ENCODE peak calls at places on chromosome 20, in eight cellular contexts. V, T, R, F, B, C, U and H are unnamed samples.

GRCh38 chr20:9294081-9294480 is 220.3 kb upstream of the LAMP5 start:
- DNase-seq in V (no peak), T (no peak), R (no peak), F (peak), B (no peak), C (no peak), U (peak), H (no peak)

GRCh38 chr20:15060265-15061060 is 723.1 kb upstream of the FLRT3 start:
- DNase-seq in V (no peak), T (no peak), R (no peak), F (no peak), B (no peak), C (no peak), U (no peak), H (no peak)

GRCh38 chr20:61449057-61449456 is 197.0 kb downstream of the CDH4 start:
- DNase-seq in V (no peak), T (no peak), R (no peak), F (no peak), B (no peak), C (no peak), U (no peak), H (no peak)

GRCh38 chr20:40892642-40893041 is 136.0 kb upstream of the TOP1 start:
- DNase-seq in V (no peak), T (no peak), R (no peak), F (no peak), B (no peak), C (no peak), U (no peak), H (no peak)

GRCh38 chr20:57385940-57386339 is 5.3 kb upstream of the RBM38 start:
- DNase-seq in V (no peak), T (no peak), R (no peak), F (no peak), B (no peak), C (no peak), U (no peak), H (no peak)

GRCh38 chr20:3755814-3756480 is 11.6 kb downstream of the ADISSP start:
- DNase-seq in V (no peak), T (no peak), R (no peak), F (no peak), B (no peak), C (no peak), U (no peak), H (no peak)

GRCh38 chr20:63522091-63522868 is 1.7 kb downstream of the PPDPF start:
- DNase-seq in V (no peak), T (no peak), R (no peak), F (no peak), B (no peak), C (no peak), U (no peak), H (peak)

GRCh38 chr20:62021794-62022419 is 43.8 kb downstream of the TAF4 start:
- DNase-seq in V (no peak), T (no peak), R (no peak), F (no peak), B (no peak), C (no peak), U (no peak), H (no peak)

GRCh38 chr20:56788041-56788670 is 159.1 kb downstream of the TFAP2C start:
- DNase-seq in V (no peak), T (no peak), R (no peak), F (peak), B (no peak), C (no peak), U (peak), H (no peak)

GRCh38 chr20:61718361-61718760 is 347.3 kb downstream of the TAF4 start:
- DNase-seq in V (no peak), T (no peak), R (no peak), F (no peak), B (no peak), C (no peak), U (no peak), H (no peak)

GRCh38 chr20:48102076-48102787 is 317.0 kb upstream of the SULF2 start:
- DNase-seq in V (no peak), T (no peak), R (no peak), F (no peak), B (no peak), C (no peak), U (no peak), H (peak)

GRCh38 chr20:32514760-32515159 is 70.4 kb downstream of the NOL4L start:
- DNase-seq in V (no peak), T (no peak), R (no peak), F (no peak), B (no peak), C (no peak), U (no peak), H (no peak)

GRCh38 chr20:48194026-48194425 is 408.7 kb upstream of the SULF2 start:
- DNase-seq in V (no peak), T (no peak), R (no peak), F (no peak), B (no peak), C (no peak), U (no peak), H (no peak)

GRCh38 chr20:59443558-59443957 is 143.1 kb downstream of the EDN3 start:
- DNase-seq in V (no peak), T (no peak), R (no peak), F (no peak), B (no peak), C (no peak), U (no peak), H (peak)

GRCh38 chr20:24684954-24685691 is 215.7 kb downstream of the SYNDIG1 start:
- DNase-seq in V (peak), T (no peak), R (no peak), F (no peak), B (no peak), C (no peak), U (no peak), H (peak)

GRCh38 chr20:4150095-4150492 is 134.7 kb upstream of the RNF24 start:
- DNase-seq in V (no peak), T (no peak), R (no peak), F (peak), B (no peak), C (peak), U (no peak), H (peak)

GRCh38 chr20:3613821-3614440 is 49.3 kb downstream of the GFRA4 start:
- DNase-seq in V (peak), T (no peak), R (no peak), F (peak), B (no peak), C (no peak), U (no peak), H (no peak)

GRCh38 chr20:24683676-24684075 is 214.2 kb downstream of the SYNDIG1 start:
- DNase-seq in V (no peak), T (no peak), R (no peak), F (no peak), B (no peak), C (no peak), U (no peak), H (peak)

GRCh38 chr20:58895099-58895795 is 42.7 kb downstream of the GNAS start:
- DNase-seq in V (no peak), T (no peak), R (no peak), F (peak), B (no peak), C (no peak), U (no peak), H (no peak)

GRCh38 chr20:50350510-50351249 is 159.5 kb upstream of the PTPN1 start:
- DNase-seq in V (no peak), T (peak), R (no peak), F (no peak), B (no peak), C (no peak), U (no peak), H (no peak)

GRCh38 chr20:51972031-51972430 is 169.7 kb upstream of the SALL4 start:
- DNase-seq in V (no peak), T (no peak), R (no peak), F (no peak), B (no peak), C (no peak), U (no peak), H (no peak)

GRCh38 chr20:63831696-63832686 is 927 bp upstream of the ZBTB46 start:
- DNase-seq in V (peak), T (no peak), R (peak), F (peak), B (no peak), C (peak), U (no peak), H (no peak)

GRCh38 chr20:14902432-14903089 is 565.1 kb upstream of the FLRT3 start:
- DNase-seq in V (no peak), T (peak), R (no peak), F (no peak), B (no peak), C (no peak), U (no peak), H (no peak)

GRCh38 chr20:38471987-38472512 is 593 bp upstream of the RALGAPB start:
- DNase-seq in V (no peak), T (no peak), R (no peak), F (no peak), B (no peak), C (peak), U (no peak), H (no peak)

GRCh38 chr20:32511358-32512046 is 73.6 kb downstream of the NOL4L start:
- DNase-seq in V (no peak), T (no peak), R (no peak), F (no peak), B (no peak), C (no peak), U (no peak), H (no peak)

GRCh38 chr20:37081717-37082289 is 14.0 kb downstream of the RBL1 start:
- DNase-seq in V (peak), T (no peak), R (no peak), F (peak), B (peak), C (no peak), U (no peak), H (peak)

GRCh38 chr20:32945710-32946221 is 58.5 kb downstream of the SUN5 start:
- DNase-seq in V (peak), T (no peak), R (no peak), F (peak), B (no peak), C (no peak), U (peak), H (no peak)

GRCh38 chr20:22918286-22918983 is 116.7 kb upstream of the SSTR4 start:
- DNase-seq in V (no peak), T (no peak), R (no peak), F (no peak), B (no peak), C (no peak), U (no peak), H (no peak)

GRCh38 chr20:57941572-57942381 is 232.0 kb upstream of the PMEPA1 start:
- DNase-seq in V (no peak), T (no peak), R (no peak), F (no peak), B (no peak), C (peak), U (peak), H (no peak)

GRCh38 chr20:20248620-20249200 is 119.2 kb upstream of the INSM1 start:
- DNase-seq in V (no peak), T (no peak), R (no peak), F (no peak), B (no peak), C (no peak), U (no peak), H (no peak)

GRCh38 chr20:38799248-38799647 is 6.2 kb upstream of the PPP1R16B start:
- DNase-seq in V (no peak), T (no peak), R (no peak), F (no peak), B (no peak), C (no peak), U (no peak), H (no peak)